ENCODE peak calls at places on chromosomes 11 and 22, in five cellular contexts. B is NCI-H1105 treated with DMSO at 0.1 percent for 48 hours; N is activated CD4-positive, alpha-beta T cell treated with anti-CD3 and anti-CD28 coated beads, Interleukin-2, amount 50 U/mL, for 1 hour; F is T-helper 9 cell; P is ovary. U is an unnamed sample.

GRCh38 chr11:69183613-69184012 is 27.9 kb downstream of the SMIM38 start:
- DNase-seq in P (no peak), F (no peak), B (no peak), N (no peak), U (no peak)

GRCh38 chr11:117998201-117998579 is 12.0 kb downstream of the IL10RA start:
- DNase-seq in F (no peak), P (no peak), B (no peak), N (no peak), U (no peak)

GRCh38 chr11:66393954-66394353 is 22.4 kb upstream of the SLC29A2 start:
- DNase-seq in B (no peak), N (no peak), P (no peak), F (no peak), U (no peak)

GRCh38 chr11:123103326-123103980 is 41.5 kb upstream of the HSPA8 start:
- DNase-seq in N (peak), B (peak), P (peak), F (peak), U (peak)

GRCh38 chr22:37639070-37639760 is at the start of gene SH3BP1:
- DNase-seq in N (peak), F (peak), P (no peak), B (peak), U (peak)

GRCh38 chr11:74932169-74932568 is 16.7 kb downstream of the XRRA1 start:
- DNase-seq in F (no peak), B (no peak), P (no peak), N (no peak), U (no peak)

GRCh38 chr11:108826136-108826535 is 161.3 kb downstream of the DDX10 start:
- DNase-seq in P (no peak), B (no peak), N (no peak), F (no peak), U (no peak)

GRCh38 chr11:3803726-3804510 is 4.4 kb upstream of the PGAP2 start:
- DNase-seq in F (no peak), N (no peak), P (no peak), B (no peak), U (no peak)

GRCh38 chr22:24566899-24567511 is 11.2 kb downstream of the SNRPD3 start:
- DNase-seq in B (no peak), F (no peak), N (no peak), P (no peak), U (no peak)

GRCh38 chr11:197741-198235 is 4.9 kb downstream of the SCGB1C1 start:
- DNase-seq in B (no peak), F (no peak), N (no peak), P (peak), U (no peak)

GRCh38 chr11:42778193-42778592 is 533.6 kb upstream of the API5 start:
- DNase-seq in B (peak), F (no peak), N (no peak), P (no peak), U (no peak)

GRCh38 chr22:46584081-46584903 is 35.9 kb upstream of the GRAMD4 start:
- DNase-seq in F (no peak), N (no peak), B (no peak), P (no peak), U (peak)

GRCh38 chr11:66124564-66124963 is 54.5 kb downstream of the PACS1 start:
- DNase-seq in N (no peak), F (no peak), P (no peak), B (no peak), U (no peak)

GRCh38 chr22:23696326-23696851 is 5.6 kb downstream of the RGL4 start:
- DNase-seq in P (no peak), F (peak), B (no peak), N (peak), U (no peak)

GRCh38 chr22:37472418-37473006 is 13.7 kb downstream of the MFNG start:
- DNase-seq in B (peak), P (no peak), N (peak), F (peak), U (peak)

GRCh38 chr11:84790849-84791427 is 836.2 kb downstream of the DLG2 start:
- DNase-seq in F (no peak), P (no peak), N (no peak), B (no peak), U (no peak)

GRCh38 chr22:40757071-40757470 is 62.1 kb downstream of the SLC25A17 start:
- DNase-seq in B (no peak), N (no peak), F (no peak), P (no peak), U (no peak)

GRCh38 chr11:72225411-72225951 is 914 bp downstream of the INPPL1 start:
- DNase-seq in N (no peak), P (peak), B (no peak), F (no peak), U (no peak)

GRCh38 chr11:44524751-44525171 is 40.7 kb upstream of the CD82 start:
- DNase-seq in N (no peak), B (no peak), P (no peak), F (no peak), U (no peak)

GRCh38 chr22:31969789-31970489 is 25.6 kb downstream of the YWHAH start:
- DNase-seq in N (peak), P (peak), B (peak), F (peak), U (peak)

GRCh38 chr22:41240377-41241132 is at the start of gene CHADL:
- DNase-seq in F (no peak), N (no peak), B (no peak), P (no peak), U (no peak)

GRCh38 chr11:119169272-119169719 is 771 bp downstream of the NLRX1 start:
- DNase-seq in N (peak), B (no peak), F (no peak), P (no peak), U (no peak)

GRCh38 chr11:134675983-134676382 is 263.9 kb upstream of the B3GAT1 start:
- DNase-seq in B (no peak), N (no peak), F (no peak), P (no peak), U (no peak)

GRCh38 chr11:111378773-111379499 is at the start of gene POU2AF1:
- DNase-seq in B (no peak), F (peak), N (peak), P (no peak), U (no peak)

GRCh38 chr22:29203883-29204282 is 1.8 kb upstream of the EMID1 start:
- DNase-seq in F (no peak), P (no peak), N (no peak), B (no peak), U (no peak)

GRCh38 chr11:134489728-134490127 is 77.7 kb upstream of the B3GAT1 start:
- DNase-seq in F (no peak), N (no peak), B (no peak), P (no peak), U (no peak)

GRCh38 chr11:66632952-66633351 is 5.6 kb upstream of the RBM4 start:
- DNase-seq in F (no peak), B (no peak), P (no peak), N (no peak), U (no peak)

GRCh38 chr11:76073716-76074115 is 132.6 kb downstream of the WNT11 start:
- DNase-seq in F (no peak), P (no peak), B (no peak), N (no peak), U (no peak)

GRCh38 chr11:45896392-45897068 is 10.5 kb downstream of the FREY1 start:
- DNase-seq in N (no peak), F (no peak), B (peak), P (no peak), U (peak)

U was measured in COR-L47.